ENCODE peak calls at places on chromosomes 6 and 20, in six cellular contexts. One of them, this sample, is unnamed.

GRCh38 chr20:22496817-22497216 is 87.6 kb downstream of the FOXA2 start:
- DNase-seq in PC-3: peak; percentile 69
- DNase-seq in neural progenitor cell: no peak
- DNase-seq in colonic mucosa: no peak
- DNase-seq in heart left ventricle: no peak
- DNase-seq in sigmoid colon: no peak
- DNase-seq in this sample: no peak

GRCh38 chr6:157325069-157325805 is 1.9 kb upstream of the TMEM242 start:
- DNase-seq in PC-3: no peak
- DNase-seq in neural progenitor cell: no peak
- DNase-seq in colonic mucosa: no peak
- DNase-seq in heart left ventricle: no peak
- DNase-seq in sigmoid colon: no peak
- DNase-seq in this sample: no peak

GRCh38 chr6:4344317-4344899 is 209.0 kb upstream of the ECI2 start:
- DNase-seq in PC-3: peak; percentile 27
- DNase-seq in neural progenitor cell: no peak
- DNase-seq in colonic mucosa: no peak
- DNase-seq in heart left ventricle: no peak
- DNase-seq in sigmoid colon: no peak
- DNase-seq in this sample: no peak

GRCh38 chr6:53737746-53738145 is 57.1 kb upstream of the LRRC1 start:
- DNase-seq in PC-3: peak; percentile 43
- DNase-seq in neural progenitor cell: no peak
- DNase-seq in colonic mucosa: peak; percentile 42
- DNase-seq in heart left ventricle: no peak
- DNase-seq in sigmoid colon: no peak
- DNase-seq in this sample: no peak

GRCh38 chr20:40080059-40080652 is 608.9 kb downstream of the MAFB start:
- DNase-seq in PC-3: no peak
- DNase-seq in neural progenitor cell: no peak
- DNase-seq in colonic mucosa: no peak
- DNase-seq in heart left ventricle: no peak
- DNase-seq in sigmoid colon: no peak
- DNase-seq in this sample: no peak

GRCh38 chr6:155782739-155783459 is 327.3 kb upstream of the NOX3 start:
- DNase-seq in PC-3: peak; percentile 74
- DNase-seq in neural progenitor cell: no peak
- DNase-seq in colonic mucosa: no peak
- DNase-seq in heart left ventricle: no peak
- DNase-seq in sigmoid colon: no peak
- DNase-seq in this sample: no peak

GRCh38 chr6:27209659-27210269 is 37.7 kb upstream of the PRSS16 start:
- DNase-seq in PC-3: no peak
- DNase-seq in neural progenitor cell: no peak
- DNase-seq in colonic mucosa: no peak
- DNase-seq in heart left ventricle: no peak
- DNase-seq in sigmoid colon: no peak
- DNase-seq in this sample: no peak

GRCh38 chr6:45478235-45478634 is 100.5 kb upstream of the SUPT3H start:
- DNase-seq in PC-3: peak; percentile 71
- DNase-seq in neural progenitor cell: no peak
- DNase-seq in colonic mucosa: no peak
- DNase-seq in heart left ventricle: no peak
- DNase-seq in sigmoid colon: no peak
- DNase-seq in this sample: no peak

GRCh38 chr6:41562633-41562975 is 16.4 kb downstream of the FOXP4 start:
- DNase-seq in PC-3: no peak
- DNase-seq in neural progenitor cell: no peak
- DNase-seq in colonic mucosa: no peak
- DNase-seq in heart left ventricle: no peak
- DNase-seq in sigmoid colon: no peak
- DNase-seq in this sample: no peak

GRCh38 chr6:73131706-73132105 is 93.6 kb downstream of the KHDC1L start:
- DNase-seq in PC-3: peak; percentile 32
- DNase-seq in neural progenitor cell: no peak
- DNase-seq in colonic mucosa: no peak
- DNase-seq in heart left ventricle: no peak
- DNase-seq in sigmoid colon: no peak
- DNase-seq in this sample: no peak

GRCh38 chr6:131258816-131259476 is 123.7 kb downstream of the AKAP7 start:
- DNase-seq in PC-3: peak; percentile 63
- DNase-seq in neural progenitor cell: peak; percentile 16
- DNase-seq in colonic mucosa: peak; percentile 63
- DNase-seq in heart left ventricle: no peak
- DNase-seq in sigmoid colon: no peak
- DNase-seq in this sample: peak; percentile 60

GRCh38 chr20:58864346-58864745 is 11.8 kb downstream of the GNAS start:
- DNase-seq in PC-3: peak; percentile 53
- DNase-seq in neural progenitor cell: no peak
- DNase-seq in colonic mucosa: no peak
- DNase-seq in heart left ventricle: no peak
- DNase-seq in sigmoid colon: no peak
- DNase-seq in this sample: no peak

GRCh38 chr6:136751478-136751956 is 40.8 kb downstream of the MAP3K5 start:
- DNase-seq in PC-3: no peak
- DNase-seq in neural progenitor cell: no peak
- DNase-seq in colonic mucosa: peak; percentile 45
- DNase-seq in heart left ventricle: no peak
- DNase-seq in sigmoid colon: no peak
- DNase-seq in this sample: no peak

GRCh38 chr6:110566346-110567125 is 90.1 kb upstream of the SLC22A16 start:
- DNase-seq in PC-3: no peak
- DNase-seq in neural progenitor cell: no peak
- DNase-seq in colonic mucosa: peak; percentile 76
- DNase-seq in heart left ventricle: no peak
- DNase-seq in sigmoid colon: no peak
- DNase-seq in this sample: no peak

GRCh38 chr6:16058188-16058780 is 70.6 kb upstream of the MYLIP start:
- DNase-seq in PC-3: no peak
- DNase-seq in neural progenitor cell: no peak
- DNase-seq in colonic mucosa: no peak
- DNase-seq in heart left ventricle: no peak
- DNase-seq in sigmoid colon: no peak
- DNase-seq in this sample: peak; percentile 63

GRCh38 chr20:9923648-9924047 is 84.8 kb upstream of the PAK5 start:
- DNase-seq in PC-3: no peak
- DNase-seq in neural progenitor cell: no peak
- DNase-seq in colonic mucosa: no peak
- DNase-seq in heart left ventricle: no peak
- DNase-seq in sigmoid colon: no peak
- DNase-seq in this sample: no peak

GRCh38 chr20:30919514-30920188 is 337.8 kb upstream of the DEFB115 start:
- DNase-seq in PC-3: no peak
- DNase-seq in neural progenitor cell: no peak
- DNase-seq in colonic mucosa: no peak
- DNase-seq in heart left ventricle: no peak
- DNase-seq in sigmoid colon: no peak
- DNase-seq in this sample: no peak

GRCh38 chr6:62775427-62776022 is 435.7 kb upstream of the FKBP1C start:
- DNase-seq in PC-3: peak; percentile 25
- DNase-seq in neural progenitor cell: peak; percentile 44
- DNase-seq in colonic mucosa: no peak
- DNase-seq in heart left ventricle: no peak
- DNase-seq in sigmoid colon: no peak
- DNase-seq in this sample: no peak

GRCh38 chr6:158758941-158759479 is 60.2 kb downstream of the EZR start:
- DNase-seq in PC-3: no peak
- DNase-seq in neural progenitor cell: no peak
- DNase-seq in colonic mucosa: no peak
- DNase-seq in heart left ventricle: peak; percentile 53
- DNase-seq in sigmoid colon: no peak
- DNase-seq in this sample: no peak

GRCh38 chr20:872855-873520 is 39.5 kb downstream of the FAM110A start:
- DNase-seq in PC-3: no peak
- DNase-seq in neural progenitor cell: peak; percentile 73
- DNase-seq in colonic mucosa: no peak
- DNase-seq in heart left ventricle: no peak
- DNase-seq in sigmoid colon: no peak
- DNase-seq in this sample: peak; percentile 74

GRCh38 chr6:122995930-122996796 is at the start of gene CLVS2:
- DNase-seq in PC-3: no peak
- DNase-seq in neural progenitor cell: peak; percentile 87
- DNase-seq in colonic mucosa: no peak
- DNase-seq in heart left ventricle: peak; percentile 63
- DNase-seq in sigmoid colon: peak; percentile 64
- DNase-seq in this sample: peak; percentile 57

GRCh38 chr6:12014873-12015149 is 2.7 kb downstream of the HIVEP1 start:
- DNase-seq in PC-3: no peak
- DNase-seq in neural progenitor cell: no peak
- DNase-seq in colonic mucosa: no peak
- DNase-seq in heart left ventricle: no peak
- DNase-seq in sigmoid colon: no peak
- DNase-seq in this sample: no peak

GRCh38 chr6:130152908-130153510 is 69.7 kb downstream of the SAMD3 start:
- DNase-seq in PC-3: no peak
- DNase-seq in neural progenitor cell: peak; percentile 20
- DNase-seq in colonic mucosa: no peak
- DNase-seq in heart left ventricle: no peak
- DNase-seq in sigmoid colon: no peak
- DNase-seq in this sample: peak; percentile 43

GRCh38 chr6:35485402-35485877 is 11.4 kb downstream of the TEAD3 start:
- DNase-seq in PC-3: peak; percentile 80
- DNase-seq in neural progenitor cell: peak; percentile 75
- DNase-seq in colonic mucosa: peak; percentile 81
- DNase-seq in heart left ventricle: no peak
- DNase-seq in sigmoid colon: peak; percentile 76
- DNase-seq in this sample: peak; percentile 83

GRCh38 chr6:53424976-53425718 is 76.4 kb upstream of the ELOVL5 start:
- DNase-seq in PC-3: no peak
- DNase-seq in neural progenitor cell: no peak
- DNase-seq in colonic mucosa: no peak
- DNase-seq in heart left ventricle: no peak
- DNase-seq in sigmoid colon: no peak
- DNase-seq in this sample: no peak

GRCh38 chr20:35291654-35292503 is at the start of gene FAM83C:
- DNase-seq in PC-3: no peak
- DNase-seq in neural progenitor cell: no peak
- DNase-seq in colonic mucosa: no peak
- DNase-seq in heart left ventricle: peak; percentile 58
- DNase-seq in sigmoid colon: no peak
- DNase-seq in this sample: no peak

GRCh38 chr20:50339196-50339901 is 148.7 kb downstream of the CEBPB start:
- DNase-seq in PC-3: no peak
- DNase-seq in neural progenitor cell: peak; percentile 29
- DNase-seq in colonic mucosa: no peak
- DNase-seq in heart left ventricle: peak; percentile 22
- DNase-seq in sigmoid colon: peak; percentile 64
- DNase-seq in this sample: no peak

GRCh38 chr6:137637161-137637560 is 143.0 kb upstream of the OLIG3 start:
- DNase-seq in PC-3: peak; percentile 57
- DNase-seq in neural progenitor cell: no peak
- DNase-seq in colonic mucosa: no peak
- DNase-seq in heart left ventricle: no peak
- DNase-seq in sigmoid colon: no peak
- DNase-seq in this sample: no peak

GRCh38 chr6:43940071-43940392 is 170.0 kb downstream of the VEGFA start:
- DNase-seq in PC-3: no peak
- DNase-seq in neural progenitor cell: no peak
- DNase-seq in colonic mucosa: no peak
- DNase-seq in heart left ventricle: no peak
- DNase-seq in sigmoid colon: peak; percentile 44
- DNase-seq in this sample: peak; percentile 13
- TF ChIP-seq CTCF in PC-3: no peak
- TF ChIP-seq CTCF in neural progenitor cell: no peak
- TF ChIP-seq CTCF in colonic mucosa: no peak
- TF ChIP-seq CTCF in heart left ventricle: no peak
- TF ChIP-seq CTCF in sigmoid colon: no peak
- TF ChIP-seq CTCF in this sample: no peak

DNA sequence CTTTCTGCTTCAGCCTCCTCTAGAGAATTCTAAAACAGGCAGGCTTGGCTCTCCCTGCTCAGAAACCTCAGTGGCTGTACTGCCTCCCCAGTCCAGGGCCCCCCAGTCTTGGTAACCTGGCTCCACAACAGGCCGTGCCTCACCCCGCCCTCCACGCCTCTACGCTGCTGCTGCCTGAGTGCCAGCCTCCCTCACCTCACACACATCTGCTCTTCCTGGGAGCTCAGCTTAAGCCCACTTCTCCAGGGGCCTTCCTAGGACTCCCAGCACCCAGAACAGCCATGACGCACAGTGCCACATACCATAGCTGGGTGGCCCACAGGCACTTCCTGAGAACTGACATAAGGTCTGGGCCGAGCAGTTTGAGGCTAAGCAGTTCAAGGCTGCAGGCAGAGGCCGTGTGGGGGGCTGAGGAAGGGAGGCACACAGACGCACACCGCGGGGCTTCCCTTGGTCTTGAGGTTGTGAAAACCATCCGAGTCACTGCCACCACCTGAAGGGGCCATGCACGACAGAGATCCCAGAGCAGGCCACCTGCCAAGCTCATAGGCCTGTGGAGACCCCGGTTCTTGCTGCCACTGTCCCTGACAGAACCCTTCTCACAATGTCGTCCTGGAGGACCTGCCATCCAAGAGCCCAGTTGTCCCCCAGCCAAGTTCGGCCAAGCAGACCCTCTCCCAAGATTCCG is 42.6 kb downstream of the DSTN start:
- DNase-seq in PC-3: no peak
- DNase-seq in neural progenitor cell: no peak
- DNase-seq in colonic mucosa: no peak
- DNase-seq in heart left ventricle: peak; percentile 65
- DNase-seq in sigmoid colon: peak; percentile 91
- DNase-seq in this sample: no peak
- H3K27ac ChIP-seq in PC-3: no peak overlapping the region
- H3K27ac ChIP-seq in neural progenitor cell: no peak overlapping the region
- H3K27ac ChIP-seq in colonic mucosa: peak overlapping the region; percentile 23
- H3K27ac ChIP-seq in heart left ventricle: peak overlapping the region; percentile 83
- H3K27ac ChIP-seq in sigmoid colon: peak overlapping the region; percentile 86
- H3K27ac ChIP-seq in this sample: no peak overlapping the region

GRCh38 chr6:50829898-50830439 is 11.3 kb downstream of the TFAP2B start:
- DNase-seq in PC-3: peak; percentile 10
- DNase-seq in neural progenitor cell: peak; percentile 1
- DNase-seq in colonic mucosa: no peak
- DNase-seq in heart left ventricle: no peak
- DNase-seq in sigmoid colon: no peak
- DNase-seq in this sample: no peak
- H3K27me3 ChIP-seq in PC-3: peaks cover 24% of the 10 kb centered on the region
- H3K27me3 ChIP-seq in neural progenitor cell: peaks cover 100% of the 10 kb centered on the region
- H3K27me3 ChIP-seq in colonic mucosa: peaks cover 18% of the 10 kb centered on the region
- H3K27me3 ChIP-seq in heart left ventricle: peaks cover 40% of the 10 kb centered on the region
- H3K27me3 ChIP-seq in sigmoid colon: peaks cover 82% of the 10 kb centered on the region
- H3K27me3 ChIP-seq in this sample: no peaks in the 10 kb centered on the region

DNA sequence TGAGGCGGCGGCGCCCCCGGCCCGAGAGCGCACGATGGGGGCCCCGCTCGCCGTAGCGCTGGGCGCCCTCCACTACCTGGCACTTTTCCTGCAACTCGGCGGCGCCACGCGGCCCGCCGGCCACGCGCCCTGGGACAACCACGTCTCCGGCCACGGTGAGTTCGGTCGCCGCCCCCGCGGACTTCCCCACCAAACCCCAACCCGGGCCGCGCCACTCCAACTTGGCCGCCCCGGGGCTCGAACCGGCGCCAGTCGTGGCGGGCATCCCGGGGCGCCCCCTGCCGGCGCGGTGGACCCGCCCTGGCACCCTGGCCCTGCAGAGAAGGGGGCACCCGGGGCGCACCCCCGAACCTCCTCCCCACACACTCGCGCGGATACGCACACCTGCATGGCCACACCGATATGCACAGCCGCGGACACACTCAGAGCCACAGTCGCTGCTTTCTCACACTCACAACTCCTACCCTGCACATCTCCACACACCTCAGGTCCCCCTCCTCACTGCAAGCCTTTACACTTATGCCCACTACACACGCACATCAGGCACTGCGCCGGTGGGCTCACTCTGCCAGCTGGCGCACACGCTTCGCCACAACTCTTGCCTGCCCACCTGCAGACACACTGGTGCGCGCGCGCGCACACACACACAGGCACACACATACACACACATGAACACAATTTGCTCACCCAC is 535 bp downstream of the VSTM2L start:
- DNase-seq in PC-3: no peak
- DNase-seq in neural progenitor cell: no peak
- DNase-seq in colonic mucosa: no peak
- DNase-seq in heart left ventricle: no peak
- DNase-seq in sigmoid colon: no peak
- DNase-seq in this sample: no peak
- TF ChIP-seq CTCF in PC-3: peak; percentile 70
- TF ChIP-seq CTCF in neural progenitor cell: peak; percentile 61
- TF ChIP-seq CTCF in colonic mucosa: no peak
- TF ChIP-seq CTCF in heart left ventricle: no peak
- TF ChIP-seq CTCF in sigmoid colon: no peak
- TF ChIP-seq CTCF in this sample: no peak

This sample was measured in WERI-Rb-1.